ENCODE peak calls at places on chromosomes 3 and 15, in five cellular contexts. One of them, this sample, is unnamed.

GRCh38 chr15:85614059-85614458 is 180.7 kb downstream of the KLHL25 start:
- DNase-seq in prostate gland: no peak
- DNase-seq in PC-9: no peak
- DNase-seq in GM10248: no peak
- DNase-seq in AG04450: no peak
- DNase-seq in this sample: no peak

GRCh38 chr3:50264389-50264963 is 4.5 kb upstream of the SEMA3B start:
- DNase-seq in prostate gland: peak
- DNase-seq in PC-9: peak
- DNase-seq in GM10248: no peak
- DNase-seq in AG04450: peak
- DNase-seq in this sample: peak

GRCh38 chr3:127423856-127424765 is 136.3 kb upstream of the PRR20G start:
- DNase-seq in prostate gland: no peak
- DNase-seq in PC-9: no peak
- DNase-seq in GM10248: no peak
- DNase-seq in AG04450: no peak
- DNase-seq in this sample: no peak

GRCh38 chr3:186283651-186284445 is 78.2 kb downstream of the DGKG start:
- DNase-seq in prostate gland: no peak
- DNase-seq in PC-9: no peak
- DNase-seq in GM10248: no peak
- DNase-seq in AG04450: no peak
- DNase-seq in this sample: no peak

GRCh38 chr15:52308446-52309153 is 13.0 kb upstream of the MYO5C start:
- DNase-seq in prostate gland: no peak
- DNase-seq in PC-9: no peak
- DNase-seq in GM10248: peak
- DNase-seq in AG04450: no peak
- DNase-seq in this sample: no peak

GRCh38 chr15:40307421-40308165 is at the start of gene PLCB2:
- DNase-seq in prostate gland: no peak
- DNase-seq in PC-9: no peak
- DNase-seq in GM10248: peak
- DNase-seq in AG04450: no peak
- DNase-seq in this sample: peak

GRCh38 chr15:88898736-88899135 is 3.4 kb upstream of the HAPLN3 start:
- DNase-seq in prostate gland: no peak
- DNase-seq in PC-9: no peak
- DNase-seq in GM10248: no peak
- DNase-seq in AG04450: no peak
- DNase-seq in this sample: no peak

GRCh38 chr3:46797486-46797885 is 65.8 kb downstream of the MYL3 start:
- DNase-seq in prostate gland: no peak
- DNase-seq in PC-9: no peak
- DNase-seq in GM10248: no peak
- DNase-seq in AG04450: no peak
- DNase-seq in this sample: no peak

GRCh38 chr3:38579551-38580449 is 69.7 kb downstream of the SCN5A start:
- DNase-seq in prostate gland: no peak
- DNase-seq in PC-9: no peak
- DNase-seq in GM10248: peak
- DNase-seq in AG04450: no peak
- DNase-seq in this sample: no peak

GRCh38 chr15:70854669-70854976 is 666 bp upstream of the LARP6 start:
- DNase-seq in prostate gland: no peak
- DNase-seq in PC-9: no peak
- DNase-seq in GM10248: no peak
- DNase-seq in AG04450: no peak
- DNase-seq in this sample: no peak

GRCh38 chr3:30689202-30689641 is 82.8 kb downstream of the TGFBR2 start:
- DNase-seq in prostate gland: peak
- DNase-seq in PC-9: peak
- DNase-seq in GM10248: no peak
- DNase-seq in AG04450: no peak
- DNase-seq in this sample: peak

GRCh38 chr15:40902605-40903561 is 8.6 kb downstream of the VPS18 start:
- DNase-seq in prostate gland: no peak
- DNase-seq in PC-9: no peak
- DNase-seq in GM10248: no peak
- DNase-seq in AG04450: no peak
- DNase-seq in this sample: no peak

GRCh38 chr3:195566797-195567196 is 16.9 kb downstream of the APOD start:
- DNase-seq in prostate gland: no peak
- DNase-seq in PC-9: peak
- DNase-seq in GM10248: no peak
- DNase-seq in AG04450: no peak
- DNase-seq in this sample: peak

GRCh38 chr3:197394464-197395321 is 96.3 kb upstream of the DLG1 start:
- DNase-seq in prostate gland: peak
- DNase-seq in PC-9: peak
- DNase-seq in GM10248: peak
- DNase-seq in AG04450: peak
- DNase-seq in this sample: no peak

GRCh38 chr3:119350114-119350513 is 55.9 kb downstream of the ARHGAP31 start:
- DNase-seq in prostate gland: no peak
- DNase-seq in PC-9: no peak
- DNase-seq in GM10248: no peak
- DNase-seq in AG04450: no peak
- DNase-seq in this sample: no peak

GRCh38 chr3:147616998-147617619 is 207.9 kb downstream of the ZIC1 start:
- DNase-seq in prostate gland: no peak
- DNase-seq in PC-9: no peak
- DNase-seq in GM10248: no peak
- DNase-seq in AG04450: no peak
- DNase-seq in this sample: no peak

GRCh38 chr3:12198301-12198700 is 39.6 kb upstream of the TIMP4 start:
- DNase-seq in prostate gland: no peak
- DNase-seq in PC-9: no peak
- DNase-seq in GM10248: no peak
- DNase-seq in AG04450: no peak
- DNase-seq in this sample: no peak

GRCh38 chr3:52722491-52722890 is 16.6 kb downstream of the SPCS1 start:
- DNase-seq in prostate gland: no peak
- DNase-seq in PC-9: no peak
- DNase-seq in GM10248: no peak
- DNase-seq in AG04450: no peak
- DNase-seq in this sample: no peak

GRCh38 chr3:101996832-101997231 is 147.5 kb downstream of the NFKBIZ start:
- DNase-seq in prostate gland: no peak
- DNase-seq in PC-9: no peak
- DNase-seq in GM10248: no peak
- DNase-seq in AG04450: no peak
- DNase-seq in this sample: no peak

GRCh38 chr3:101995371-101996046 is 146.2 kb downstream of the NFKBIZ start:
- DNase-seq in prostate gland: no peak
- DNase-seq in PC-9: no peak
- DNase-seq in GM10248: no peak
- DNase-seq in AG04450: no peak
- DNase-seq in this sample: no peak

GRCh38 chr3:101999177-101999778 is 150.0 kb downstream of the NFKBIZ start:
- DNase-seq in prostate gland: no peak
- DNase-seq in PC-9: no peak
- DNase-seq in GM10248: no peak
- DNase-seq in AG04450: no peak
- DNase-seq in this sample: no peak

GRCh38 chr3:102000620-102001209 is 151.4 kb downstream of the NFKBIZ start:
- DNase-seq in prostate gland: no peak
- DNase-seq in PC-9: no peak
- DNase-seq in GM10248: no peak
- DNase-seq in AG04450: no peak
- DNase-seq in this sample: no peak

GRCh38 chr3:101998256-101998926 is 149.1 kb downstream of the NFKBIZ start:
- DNase-seq in prostate gland: no peak
- DNase-seq in PC-9: no peak
- DNase-seq in GM10248: no peak
- DNase-seq in AG04450: no peak
- DNase-seq in this sample: no peak
- TF ChIP-seq CTCF in prostate gland: no peak
- TF ChIP-seq CTCF in PC-9: peak
- TF ChIP-seq CTCF in GM10248: no peak
- TF ChIP-seq CTCF in AG04450: no peak
- TF ChIP-seq CTCF in this sample: no peak

DNA sequence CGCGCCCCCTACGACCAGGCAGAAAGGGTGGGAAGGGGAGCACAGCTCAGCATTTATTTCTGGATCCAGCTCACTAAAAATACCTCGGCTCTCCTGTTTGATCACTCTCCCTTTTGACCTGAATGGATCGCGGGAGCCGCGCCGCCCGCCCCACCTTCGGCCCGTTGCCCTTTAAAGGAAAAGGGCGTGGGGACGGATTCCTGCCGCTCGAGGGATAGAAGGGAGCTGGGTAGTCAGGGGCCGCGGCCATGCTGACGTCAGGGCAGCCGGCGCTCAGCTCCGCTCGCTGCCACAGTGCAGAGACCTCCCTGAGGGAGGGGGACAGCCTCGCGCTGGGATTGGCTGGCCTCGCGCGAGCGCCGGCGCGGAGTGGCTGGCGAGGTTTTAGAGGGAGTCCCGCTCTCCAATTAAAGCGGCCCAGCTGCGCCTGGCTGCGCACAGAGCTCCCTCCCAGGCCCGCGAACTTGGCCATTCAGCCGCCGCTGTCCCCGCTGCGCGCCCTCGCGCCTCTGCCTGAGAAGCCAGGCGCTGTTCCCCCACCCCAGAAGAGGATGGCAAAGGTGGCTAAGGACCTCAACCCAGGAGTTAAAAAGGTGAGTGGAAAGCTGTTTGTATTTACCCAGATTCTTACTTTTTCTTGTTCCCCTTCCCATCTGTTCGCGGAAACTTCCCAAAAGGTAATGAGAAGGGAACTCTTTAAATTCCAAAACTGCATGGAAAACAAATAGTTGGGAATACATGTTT is at the start of gene LMCD1:
- DNase-seq in prostate gland: peak
- DNase-seq in PC-9: peak
- DNase-seq in GM10248: peak
- DNase-seq in AG04450: peak
- DNase-seq in this sample: peak
- TF ChIP-seq CTCF in prostate gland: peak
- TF ChIP-seq CTCF in PC-9: no peak
- TF ChIP-seq CTCF in GM10248: no peak
- TF ChIP-seq CTCF in AG04450: peak
- TF ChIP-seq CTCF in this sample: no peak

DNA sequence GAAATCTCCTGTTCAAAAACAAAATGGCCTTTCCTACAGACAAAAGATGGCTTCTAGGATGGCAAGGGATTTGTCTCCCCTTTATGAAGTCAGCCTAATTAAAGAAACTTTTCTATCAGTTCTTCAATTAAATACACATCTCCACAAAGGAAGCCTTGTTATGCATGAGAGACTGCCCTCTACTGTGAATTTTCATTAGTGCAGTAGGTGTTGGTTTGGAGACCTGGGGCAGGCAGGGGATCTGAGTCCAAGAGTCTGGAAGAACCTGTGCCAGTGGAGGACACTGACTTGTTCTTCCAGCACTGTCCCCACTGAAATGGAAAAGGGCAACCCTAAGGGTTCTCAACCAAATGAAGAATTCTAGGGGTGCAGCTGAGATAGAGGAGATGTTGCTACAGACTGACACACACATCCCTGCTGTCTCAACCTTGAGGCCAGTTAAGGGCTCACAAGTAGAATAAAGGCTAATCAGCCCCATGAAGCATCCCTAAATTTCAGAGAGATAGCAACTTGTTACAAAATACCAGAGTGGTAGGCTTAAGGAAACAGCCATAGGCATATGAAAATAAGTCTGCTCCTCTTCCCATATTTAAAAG is 174.0 kb upstream of the PRICKLE2 start:
- DNase-seq in prostate gland: peak
- DNase-seq in PC-9: peak
- DNase-seq in GM10248: peak
- DNase-seq in AG04450: peak
- DNase-seq in this sample: peak
- TF ChIP-seq CTCF in prostate gland: peak
- TF ChIP-seq CTCF in PC-9: peak
- TF ChIP-seq CTCF in GM10248: peak
- TF ChIP-seq CTCF in AG04450: peak
- TF ChIP-seq CTCF in this sample: no peak

GRCh38 chr3:191641789-191642188 is 180.8 kb downstream of the PYDC2 start:
- DNase-seq in prostate gland: no peak
- DNase-seq in PC-9: no peak
- DNase-seq in GM10248: no peak
- DNase-seq in AG04450: no peak
- DNase-seq in this sample: no peak
- TF ChIP-seq CTCF in prostate gland: no peak
- TF ChIP-seq CTCF in PC-9: no peak
- TF ChIP-seq CTCF in GM10248: no peak
- TF ChIP-seq CTCF in AG04450: no peak
- TF ChIP-seq CTCF in this sample: no peak

This sample was measured in Calu3.